ENCODE peak calls at places on chromosomes 3 and 15, in six cellular contexts. W is amniotic stem cell, U is EH, X is T1000, Z is stomach, A is amniotic epithelial cell. N is an unnamed sample.

GRCh38 chr15:27579738-27580137 is 519.4 kb downstream of the OCA2 start:
- DNase-seq in W (no peak), U (no peak), X (no peak), Z (no peak), A (no peak), N (no peak)

GRCh38 chr3:143109861-143110260 is 9.7 kb upstream of the CHST2 start:
- DNase-seq in W (no peak), U (no peak), X (no peak), Z (no peak), A (no peak), N (no peak)

GRCh38 chr3:178044320-178044719 is 491.9 kb upstream of the KCNMB2 start:
- DNase-seq in W (no peak), U (no peak), X (no peak), Z (no peak), A (no peak), N (no peak)

GRCh38 chr3:38662544-38662943 is 13.1 kb upstream of the SCN5A start:
- DNase-seq in W (no peak), U (peak), X (no peak), Z (no peak), A (peak), N (peak)

GRCh38 chr3:190182418-190183043 is 61.8 kb upstream of the P3H2 start:
- DNase-seq in W (no peak), U (peak), X (no peak), Z (no peak), A (peak), N (peak)

GRCh38 chr3:100454684-100455083 is 37.7 kb upstream of the TMEM45A start:
- DNase-seq in W (no peak), U (no peak), X (no peak), Z (no peak), A (peak), N (no peak)

GRCh38 chr3:160768918-160769317 is 12.9 kb downstream of the PPM1L start:
- DNase-seq in W (no peak), U (no peak), X (no peak), Z (no peak), A (no peak), N (no peak)

GRCh38 chr15:46041907-46042306 is 407.1 kb downstream of the SQOR start:
- DNase-seq in W (no peak), U (no peak), X (no peak), Z (no peak), A (no peak), N (no peak)

GRCh38 chr3:100068758-100069345 is 45.4 kb downstream of the FILIP1L start:
- DNase-seq in W (peak), U (peak), X (peak), Z (peak), A (peak), N (peak)

GRCh38 chr3:119146578-119147375 is 812 bp downstream of the TEX55 start:
- DNase-seq in W (no peak), U (no peak), X (no peak), Z (no peak), A (peak), N (no peak)

GRCh38 chr3:13229291-13229949 is 156.2 kb upstream of the IQSEC1 start:
- DNase-seq in W (no peak), U (peak), X (no peak), Z (no peak), A (no peak), N (no peak)

GRCh38 chr15:63946524-63947065 is 99.7 kb downstream of the DAPK2 start:
- DNase-seq in W (no peak), U (no peak), X (no peak), Z (no peak), A (no peak), N (no peak)

GRCh38 chr3:171162986-171163723 is 136.6 kb upstream of the SLC2A2 start:
- DNase-seq in W (no peak), U (no peak), X (no peak), Z (no peak), A (no peak), N (no peak)

GRCh38 chr3:58722526-58722925 is 56.0 kb upstream of the FAM3D start:
- DNase-seq in W (no peak), U (peak), X (no peak), Z (no peak), A (no peak), N (no peak)

GRCh38 chr3:89172150-89172549 is 64.7 kb downstream of the EPHA3 start:
- DNase-seq in W (no peak), U (no peak), X (no peak), Z (no peak), A (no peak), N (no peak)

N was measured in astrocyte of the spinal cord.